ENCODE peak calls at places on chromosomes 6 and 20, in six cellular contexts. R is GM20000; M is Ammon's horn; W is stimulated activated CD8-positive, alpha-beta memory T cell treated with anti-CD3 and anti-CD28 coated beads, Interleukin-2, amount 100 ng/mL, for 1 hour; C is HEK293T; B is lung. H is an unnamed sample.

GRCh38 chr6:73121421-73121993 is 103.8 kb downstream of the KHDC1L start:
- DNase-seq in R (no peak), B (no peak), M (no peak), W (no peak), C (no peak), H (peak; percentile 90)

GRCh38 chr6:9252784-9253183 is 817.4 kb upstream of the SLC35B3 start:
- DNase-seq in W (no peak), R (no peak), C (no peak), M (peak; percentile 3), B (no peak), H (no peak)

GRCh38 chr20:6707231-6707870 is 60.1 kb upstream of the BMP2 start:
- DNase-seq in C (no peak), W (no peak), B (no peak), R (no peak), M (no peak), H (no peak)

GRCh38 chr20:5570442-5570841 is 179.8 kb upstream of the SHLD1 start:
- DNase-seq in W (no peak), M (peak; percentile 23), C (no peak), R (no peak), B (no peak), H (no peak)

GRCh38 chr6:44171899-44172546 is 13.4 kb downstream of the CAPN11 start:
- DNase-seq in B (no peak), R (no peak), M (no peak), C (no peak), W (no peak), H (no peak)

GRCh38 chr6:11615214-11615602 is 77.7 kb downstream of the TMEM170B start:
- DNase-seq in R (no peak), M (no peak), W (no peak), C (no peak), B (no peak), H (no peak)

GRCh38 chr6:52373294-52373693 is 11.3 kb downstream of the PAQR8 start:
- DNase-seq in M (peak; percentile 66), C (no peak), W (no peak), R (no peak), B (no peak), H (no peak)

GRCh38 chr6:79005497-79005896 is 72.6 kb downstream of the PHIP start:
- DNase-seq in W (no peak), R (no peak), B (no peak), M (no peak), C (no peak), H (no peak)

GRCh38 chr20:62786100-62786499 is 10.2 kb upstream of the MRGBP start:
- DNase-seq in W (no peak), B (no peak), R (no peak), C (no peak), M (no peak), H (no peak)

GRCh38 chr6:158595223-158595622 is 35.3 kb downstream of the TMEM181 start:
- DNase-seq in R (no peak), W (no peak), C (no peak), M (no peak), B (no peak), H (no peak)